ENCODE peak calls at places on chromosomes 11 and 22, in seven cellular contexts. E is testis, F is tibial nerve, U is adrenal gland, Z is ovary, P is esophagus muscularis mucosa, D is GM12891. N is an unnamed sample.

GRCh38 chr22:48039326-48039725 is 1276.9 kb downstream of the TBC1D22A start:
- DNase-seq in E (no peak), F (no peak), U (no peak), Z (no peak), P (peak; percentile 70), D (no peak), N (no peak)

GRCh38 chr11:69524291-69524882 is 42.9 kb downstream of the LINC01488 start:
- DNase-seq in E (no peak), F (peak; percentile 8), U (no peak), Z (no peak), P (no peak), D (no peak), N (no peak)

GRCh38 chr11:91104237-91104636 is 881.4 kb upstream of the CHORDC1 start:
- DNase-seq in E (no peak), F (no peak), U (no peak), Z (no peak), P (no peak), D (no peak), N (peak; percentile 1)

GRCh38 chr11:61138940-61139339 is 22.3 kb downstream of the VPS37C start:
- DNase-seq in E (no peak), F (no peak), U (no peak), Z (no peak), P (no peak), D (no peak), N (no peak)

GRCh38 chr11:44780940-44781631 is 54.3 kb downstream of the TSPAN18 start:
- DNase-seq in E (peak; percentile 70), F (no peak), U (peak; percentile 82), Z (no peak), P (no peak), D (no peak), N (no peak)

GRCh38 chr22:45885171-45885840 is 91.7 kb downstream of the WNT7B start:
- DNase-seq in E (no peak), F (no peak), U (no peak), Z (no peak), P (no peak), D (no peak), N (no peak)

GRCh38 chr11:7524831-7525230 is 11.0 kb downstream of the PPFIBP2 start:
- DNase-seq in E (no peak), F (no peak), U (no peak), Z (no peak), P (no peak), D (no peak), N (no peak)

GRCh38 chr11:20110908-20111669 is 49.2 kb downstream of the DBX1 start:
- DNase-seq in E (peak; percentile 68), F (no peak), U (peak; percentile 27), Z (no peak), P (no peak), D (peak; percentile 56), N (peak; percentile 38)

GRCh38 chr11:131923309-131923708 is 552.9 kb downstream of the NTM start:
- DNase-seq in E (no peak), F (no peak), U (no peak), Z (no peak), P (no peak), D (no peak), N (no peak)

GRCh38 chr11:6116638-6117037 is 9.2 kb downstream of the OR56B4 start:
- DNase-seq in E (no peak), F (no peak), U (no peak), Z (no peak), P (no peak), D (no peak), N (no peak)

GRCh38 chr11:110712643-110713468 is 619 bp upstream of the ARHGAP20 start:
- DNase-seq in E (peak; percentile 83), F (peak; percentile 15), U (peak; percentile 36), Z (no peak), P (no peak), D (peak; percentile 3), N (no peak)

GRCh38 chr11:74749127-74749964 is 697 bp downstream of the RNF169 start:
- DNase-seq in E (peak; percentile 54), F (no peak), U (peak; percentile 59), Z (peak; percentile 55), P (no peak), D (peak; percentile 62), N (peak; percentile 58)

GRCh38 chr11:76322593-76323341 is 58.2 kb downstream of the THAP12 start:
- DNase-seq in E (no peak), F (no peak), U (no peak), Z (no peak), P (no peak), D (no peak), N (no peak)

GRCh38 chr11:19101803-19102520 is 15.0 kb upstream of the ZDHHC13 start:
- DNase-seq in E (no peak), F (no peak), U (no peak), Z (no peak), P (no peak), D (no peak), N (no peak)

GRCh38 chr11:2178906-2179494 is 7.4 kb upstream of the TH start:
- DNase-seq in E (no peak), F (no peak), U (no peak), Z (no peak), P (no peak), D (no peak), N (peak; percentile 91)

GRCh38 chr22:26552466-26552865 is 37.5 kb downstream of the TPST2 start:
- DNase-seq in E (no peak), F (no peak), U (no peak), Z (no peak), P (no peak), D (no peak), N (no peak)

GRCh38 chr11:32071811-32072210 is 19.1 kb upstream of the RCN1 start:
- DNase-seq in E (peak; percentile 20), F (no peak), U (no peak), Z (no peak), P (no peak), D (no peak), N (peak; percentile 49)

GRCh38 chr11:82960000-82960778 is 58.7 kb downstream of the DDIAS start:
- DNase-seq in E (no peak), F (no peak), U (no peak), Z (no peak), P (no peak), D (no peak), N (no peak)

GRCh38 chr11:114399903-114400221 is 449 bp downstream of the C11orf71 start:
- DNase-seq in E (no peak), F (peak; percentile 40), U (no peak), Z (no peak), P (peak; percentile 92), D (no peak), N (no peak)

GRCh38 chr11:114398303-114398920 is 1.9 kb downstream of the C11orf71 start:
- DNase-seq in E (no peak), F (no peak), U (no peak), Z (no peak), P (no peak), D (no peak), N (no peak)

GRCh38 chr11:114400974-114401223 is 433 bp downstream of the RBM7 start:
- DNase-seq in E (no peak), F (no peak), U (no peak), Z (no peak), P (no peak), D (no peak), N (no peak)

GRCh38 chr11:114399490-114399889 is 821 bp downstream of the C11orf71 start:
- DNase-seq in E (no peak), F (no peak), U (no peak), Z (no peak), P (no peak), D (no peak), N (no peak)

GRCh38 chr11:114400222-114400973 is at the start of the genes C11orf71 and RBM7:
- DNase-seq in E (peak; percentile 96), F (peak; percentile 93), U (peak; percentile 98), Z (peak; percentile 99), P (peak; percentile 99), D (peak; percentile 76), N (peak; percentile 57)
- TF ChIP-seq POLR2A in E (peak; percentile 84), F (peak; percentile 98), U (peak; percentile 98), Z (peak; percentile 96), P (peak; percentile 76), D (peak; percentile 98), N (peak; percentile 77)

GRCh38 chr11:45929486-45930030 is 7.1 kb downstream of the LARGE2 start:
- DNase-seq in E (no peak), F (no peak), U (no peak), Z (peak; percentile 14), P (no peak), D (no peak), N (peak; percentile 83)
- TF ChIP-seq POLR2A in E (no peak), F (no peak), U (no peak), Z (no peak), P (no peak), D (no peak), N (no peak)

GRCh38 chr22:38755911-38756532 is at the start of gene SUN2:
- DNase-seq in E (peak; percentile 97), F (peak; percentile 95), U (peak; percentile 94), Z (peak; percentile 95), P (peak; percentile 99), D (peak; percentile 97), N (peak; percentile 72)
- TF ChIP-seq POLR2A in E (no peak), F (peak; percentile 90), U (peak; percentile 48), Z (peak; percentile 67), P (peak; percentile 67), D (peak; percentile 52), N (peak; percentile 34)

GRCh38 chr11:119016216-119017009 is 1.7 kb downstream of the RPS25 start:
- DNase-seq in E (no peak), F (no peak), U (no peak), Z (no peak), P (no peak), D (no peak), N (no peak)

GRCh38 chr11:119019996-119020395 is 1.4 kb downstream of the TRAPPC4 start:
- DNase-seq in E (no peak), F (no peak), U (no peak), Z (no peak), P (no peak), D (no peak), N (no peak)

GRCh38 chr11:119015054-119015611 is 3.0 kb downstream of the RPS25 start:
- DNase-seq in E (no peak), F (no peak), U (no peak), Z (no peak), P (no peak), D (no peak), N (no peak)

GRCh38 chr11:119014209-119014924 is 3.8 kb downstream of the RPS25 start:
- DNase-seq in E (no peak), F (no peak), U (no peak), Z (no peak), P (no peak), D (no peak), N (no peak)

DNA sequence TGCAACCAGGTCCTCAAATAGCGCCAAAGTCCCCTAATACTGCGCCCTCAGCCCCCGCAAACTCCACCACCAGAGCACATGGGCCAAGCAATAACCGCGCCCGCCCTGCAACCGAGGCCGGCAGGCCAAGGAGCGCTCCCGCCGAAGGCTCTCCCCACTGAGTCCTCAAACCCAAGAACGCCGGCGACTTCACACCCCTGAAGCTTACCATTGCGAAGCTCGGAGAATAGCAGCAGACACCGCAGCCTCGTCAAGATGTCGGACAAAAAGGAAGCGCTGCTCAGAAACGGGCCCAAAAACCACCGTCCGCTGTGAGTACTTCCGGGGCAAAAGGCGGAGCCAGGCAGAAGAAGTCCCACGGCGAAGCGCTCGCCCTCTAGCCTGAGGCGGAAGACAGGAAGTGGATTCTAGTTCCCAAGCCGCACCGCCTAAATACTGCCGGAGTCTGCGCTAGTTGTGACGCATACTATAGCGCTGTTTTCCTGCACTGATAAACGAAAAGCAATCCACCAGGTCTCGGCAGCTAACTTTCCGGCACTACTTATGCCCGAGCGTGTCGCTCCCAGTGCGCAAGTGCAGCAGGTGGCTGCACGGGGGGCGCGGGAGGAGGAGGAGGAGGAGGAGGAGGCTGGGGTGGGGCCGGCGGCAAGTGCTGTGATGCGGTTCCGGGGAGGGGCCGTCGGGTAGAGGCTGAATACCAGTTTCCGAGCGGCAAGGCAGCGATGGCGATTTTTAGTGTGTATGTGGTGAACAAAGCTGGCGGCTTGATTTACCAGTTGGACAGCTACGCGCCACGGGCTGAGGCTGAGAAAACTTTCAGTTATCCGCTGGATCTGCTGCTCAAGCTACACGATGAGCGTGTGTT is at the start of the genes RPS25 and TRAPPC4:
- DNase-seq in E (peak; percentile 98), F (peak; percentile 90), U (peak; percentile 92), Z (peak; percentile 92), P (peak; percentile 98), D (peak; percentile 90), N (peak; percentile 72)
- TF ChIP-seq POLR2A in E (peak; percentile 54), F (peak; percentile 64), U (peak; percentile 69), Z (peak; percentile 70), P (peak; percentile 80), D (peak; percentile 96), N (peak; percentile 58)

N was measured in H54.